ENCODE peak calls at places on chromosomes 13 and 19, in four cellular contexts. L is H9; N is CD8-positive, alpha-beta T cell; Y is activated T-cell treated with anti-CD3 and anti-CD28 coated beads, Interleukin-2, amount 50 U/mL, for 72 hours. K is an unnamed sample.

GRCh38 chr13:112246731-112247470 is 129.3 kb upstream of the SPACA7 start:
- DNase-seq in Y (no peak), L (no peak), N (peak; percentile 27), K (peak; percentile 36)

GRCh38 chr19:19554074-19555023 is 16.3 kb downstream of the CILP2 start:
- DNase-seq in N (peak; percentile 76), Y (peak; percentile 79), L (peak; percentile 82), K (peak; percentile 83)

GRCh38 chr13:24631922-24632321 is 48.3 kb upstream of the ATP12A start:
- DNase-seq in L (no peak), Y (no peak), N (no peak), K (no peak)

GRCh38 chr13:96851856-96852255 is 142.4 kb downstream of the OXGR1 start:
- DNase-seq in Y (no peak), N (no peak), L (no peak), K (no peak)

GRCh38 chr19:40646564-40647254 is 43.7 kb downstream of the NUMBL start:
- DNase-seq in N (no peak), L (no peak), Y (no peak), K (no peak)

GRCh38 chr13:96822900-96823299 is 171.4 kb downstream of the OXGR1 start:
- DNase-seq in L (peak; percentile 65), Y (no peak), N (no peak), K (peak; percentile 58)

GRCh38 chr13:113607477-113608245 is 23.1 kb downstream of the TFDP1 start:
- DNase-seq in L (no peak), N (no peak), Y (no peak), K (no peak)

GRCh38 chr19:41997851-41998229 is 3.8 kb upstream of the ATP1A3 start:
- DNase-seq in L (peak; percentile 51), Y (no peak), N (no peak), K (no peak)

GRCh38 chr13:23695711-23696512 is 125.7 kb downstream of the TNFRSF19 start:
- DNase-seq in Y (peak; percentile 73), L (peak; percentile 59), N (peak; percentile 85), K (no peak)

GRCh38 chr13:29791997-29792775 is 58.2 kb downstream of the UBL3 start:
- DNase-seq in Y (no peak), N (no peak), L (no peak), K (no peak)

GRCh38 chr13:23567792-23568480 is 2.3 kb upstream of the TNFRSF19 start:
- DNase-seq in N (no peak), L (peak; percentile 27), Y (no peak), K (peak; percentile 85)

K was measured in ecto neural progenitor cell.